ENCODE peak calls at places on chromosomes 5 and 9, in ten cellular contexts. N, W, U, I, X, H, B, Y, L and C are unnamed samples.

GRCh38 chr5:133446440-133446839 is 165.9 kb downstream of the FSTL4 start:
- DNase-seq in N (no peak), W (no peak), U (no peak), I (no peak), X (no peak), H (no peak), B (no peak), Y (no peak), L (no peak), C (no peak)

GRCh38 chr9:113511047-113511521 is 47.6 kb downstream of the RGS3 start:
- DNase-seq in N (no peak), W (no peak), U (no peak), I (no peak), X (no peak), H (no peak), B (no peak), Y (peak; percentile 76), L (no peak), C (no peak)

GRCh38 chr5:9498541-9499497 is 47.1 kb downstream of the SEMA5A start:
- DNase-seq in N (no peak), W (no peak), U (no peak), I (no peak), X (no peak), H (no peak), B (no peak), Y (no peak), L (no peak), C (no peak)

GRCh38 chr5:74766348-74766886 is 500 bp downstream of the GFM2 start:
- DNase-seq in N (no peak), W (no peak), U (peak; percentile 9), I (no peak), X (no peak), H (no peak), B (peak; percentile 41), Y (no peak), L (no peak), C (peak; percentile 33)

GRCh38 chr9:19431361-19432171 is 22.8 kb downstream of the ACER2 start:
- DNase-seq in N (no peak), W (peak; percentile 61), U (no peak), I (no peak), X (peak; percentile 77), H (no peak), B (no peak), Y (peak; percentile 72), L (peak; percentile 65), C (no peak)

GRCh38 chr5:142368529-142368928 is 43.7 kb upstream of the SPRY4 start:
- DNase-seq in N (no peak), W (no peak), U (no peak), I (no peak), X (no peak), H (no peak), B (no peak), Y (no peak), L (no peak), C (no peak)

GRCh38 chr9:87859786-87860185 is 22.9 kb upstream of the SPATA31E1 start:
- DNase-seq in N (no peak), W (no peak), U (no peak), I (no peak), X (no peak), H (no peak), B (no peak), Y (no peak), L (no peak), C (no peak)

GRCh38 chr5:67094476-67095300 is 101.9 kb downstream of the CD180 start:
- DNase-seq in N (no peak), W (peak; percentile 23), U (no peak), I (peak; percentile 32), X (no peak), H (no peak), B (no peak), Y (no peak), L (no peak), C (peak; percentile 13)

GRCh38 chr9:35774907-35775635 is 16.3 kb upstream of the NPR2 start:
- DNase-seq in N (no peak), W (no peak), U (no peak), I (no peak), X (no peak), H (no peak), B (no peak), Y (no peak), L (no peak), C (no peak)

GRCh38 chr5:97906135-97906534 is 723.1 kb upstream of the RIOK2 start:
- DNase-seq in N (no peak), W (no peak), U (no peak), I (no peak), X (no peak), H (no peak), B (no peak), Y (no peak), L (no peak), C (no peak)

GRCh38 chr9:100191264-100191663 is 92.2 kb downstream of the INVS start:
- DNase-seq in N (no peak), W (no peak), U (no peak), I (no peak), X (no peak), H (no peak), B (no peak), Y (no peak), L (no peak), C (no peak)

GRCh38 chr5:90528704-90529233 is 615 bp downstream of the LYSMD3 start:
- DNase-seq in N (no peak), W (peak; percentile 15), U (peak; percentile 16), I (no peak), X (no peak), H (peak; percentile 11), B (no peak), Y (no peak), L (no peak), C (peak; percentile 1)

GRCh38 chr5:149581192-149581861 is at the start of gene ARHGEF37:
- DNase-seq in N (no peak), W (peak; percentile 87), U (peak; percentile 29), I (no peak), X (peak; percentile 94), H (peak; percentile 49), B (peak; percentile 33), Y (peak; percentile 96), L (peak; percentile 91), C (no peak)

DNA sequence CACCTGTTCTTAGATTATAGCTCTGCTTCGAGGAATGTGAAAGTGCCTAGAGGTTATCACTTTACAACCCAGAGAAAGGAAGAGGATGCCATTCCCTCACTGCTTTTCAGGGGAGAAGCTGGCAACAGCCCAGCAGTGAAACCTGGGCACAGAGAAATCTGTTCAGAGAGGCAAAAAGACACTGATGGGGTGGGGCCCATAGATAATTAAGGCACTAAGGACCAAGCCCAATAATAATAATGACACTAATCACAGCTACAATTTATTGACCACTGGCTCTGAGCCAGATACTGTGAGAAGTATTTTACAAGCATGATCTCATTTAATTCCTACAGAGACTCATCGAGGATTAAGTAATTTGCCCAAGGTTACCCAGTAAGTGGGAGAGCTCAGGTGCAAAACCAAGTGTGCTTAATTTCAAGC is 168.3 kb downstream of the PIK3R1 start:
- DNase-seq in N (no peak), W (no peak), U (no peak), I (no peak), X (no peak), H (no peak), B (no peak), Y (no peak), L (no peak), C (no peak)
- H3K4me3 ChIP-seq in N (no peak overlapping the region), W (no peak overlapping the region), U (no peak overlapping the region), I (no peak overlapping the region), X (no peak overlapping the region), H (no peak overlapping the region), B (no peak overlapping the region), Y (no peak overlapping the region), L (no peak overlapping the region), C (no peak overlapping the region)

GRCh38 chr9:124353811-124354274 is 61.4 kb downstream of the PSMB7 start:
- DNase-seq in N (peak; percentile 24), W (no peak), U (no peak), I (peak; percentile 65), X (no peak), H (no peak), B (no peak), Y (no peak), L (no peak), C (peak; percentile 29)
- TF ChIP-seq CTCF in N (no peak), W (no peak), U (no peak), I (no peak), X (no peak), H (no peak), B (no peak), Y (no peak), L (no peak), C (no peak)

DNA sequence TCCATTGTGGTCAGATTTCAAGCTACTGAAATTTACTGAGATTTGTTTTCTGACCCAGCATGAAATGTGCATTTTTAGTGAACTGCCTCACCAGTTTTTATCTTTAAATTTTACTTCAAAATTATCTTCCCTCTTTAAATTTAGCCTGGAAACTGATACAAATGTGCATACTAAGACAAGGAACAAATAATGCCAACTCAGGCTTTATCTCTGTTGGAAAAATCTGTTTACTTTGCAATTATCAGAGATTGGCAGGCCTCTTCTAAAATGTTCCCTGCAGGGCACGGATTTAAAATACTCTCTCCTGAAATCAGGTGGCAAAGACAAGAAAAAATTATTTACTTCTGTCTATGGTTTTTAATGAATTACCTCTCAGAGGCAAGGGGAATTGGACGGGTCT is 151.0 kb upstream of the PTCH1 start:
- DNase-seq in N (no peak), W (no peak), U (no peak), I (no peak), X (no peak), H (no peak), B (no peak), Y (no peak), L (no peak), C (no peak)
- H3K4me3 ChIP-seq in N (no peak overlapping the region), W (no peak overlapping the region), U (no peak overlapping the region), I (no peak overlapping the region), X (no peak overlapping the region), H (no peak overlapping the region), B (no peak overlapping the region), Y (no peak overlapping the region), L (no peak overlapping the region), C (no peak overlapping the region)

GRCh38 chr5:126415789-126416188 is 7.4 kb upstream of the GRAMD2B start:
- DNase-seq in N (no peak), W (no peak), U (no peak), I (no peak), X (no peak), H (no peak), B (no peak), Y (no peak), L (no peak), C (no peak)
- TF ChIP-seq CTCF in N (no peak), W (no peak), U (no peak), I (no peak), X (no peak), H (no peak), B (no peak), Y (no peak), L (no peak), C (no peak)

GRCh38 chr5:164002653-164003052 is 497.2 kb downstream of the MAT2B start:
- DNase-seq in N (no peak), W (no peak), U (no peak), I (peak; percentile 35), X (no peak), H (no peak), B (no peak), Y (no peak), L (no peak), C (no peak)
- H3K4me3 ChIP-seq in N (no peak overlapping the region), W (no peak overlapping the region), U (no peak overlapping the region), I (no peak overlapping the region), X (no peak overlapping the region), H (no peak overlapping the region), B (no peak overlapping the region), Y (no peak overlapping the region), L (no peak overlapping the region), C (no peak overlapping the region)